ENCODE peak calls at places on chromosomes 1 and 21, in ten cellular contexts. U is fibroblast of lung; N is astrocyte; S is NCI-H1105 treated with DMSO at 0.1 percent for 48 hours; P is NCI-H2171; I is heart left ventricle; D is A172; R is stimulated activated CD8-positive, alpha-beta memory T cell treated with anti-CD3 and anti-CD28 coated beads, Interleukin-7, amount 100 ng/mL, for 48 hours; L is NCI-H1092 treated with DMSO at 0.1 percent for 48 hours; V is activated CD4-positive, alpha-beta T cell treated with anti-CD3 and anti-CD28 coated beads, Interleukin-2, amount 50 U/mL, for 24 hours. E is an unnamed sample.

GRCh38 chr21:43815991-43816390 is 26.6 kb downstream of the RRP1 start:
- DNase-seq in D (no peak), U (no peak), V (no peak), R (no peak), P (no peak), S (no peak), L (no peak), I (peak), N (no peak), E (no peak)

GRCh38 chr1:230277201-230277771 is 148.8 kb downstream of the PGBD5 start:
- DNase-seq in L (peak), N (no peak), I (no peak), S (peak), P (no peak), R (no peak), V (no peak), U (no peak), D (no peak), E (no peak)

GRCh38 chr1:247113094-247113497 is 8.9 kb upstream of the ZNF669 start:
- DNase-seq in R (no peak), U (peak), V (no peak), S (no peak), N (peak), L (no peak), I (no peak), P (no peak), D (peak), E (no peak)

GRCh38 chr1:32984090-32984828 is 19.6 kb upstream of the RNF19B start:
- DNase-seq in I (no peak), P (no peak), S (no peak), N (no peak), D (no peak), V (no peak), U (peak), L (no peak), R (no peak), E (no peak)

GRCh38 chr1:165793951-165794350 is 25.3 kb upstream of the TMCO1 start:
- DNase-seq in V (no peak), D (no peak), N (no peak), S (no peak), U (no peak), R (no peak), I (no peak), P (no peak), L (no peak), E (no peak)

GRCh38 chr1:22289251-22289995 is 146.5 kb upstream of the WNT4 start:
- DNase-seq in S (no peak), V (no peak), I (no peak), L (no peak), R (no peak), P (no peak), D (no peak), N (no peak), U (no peak), E (no peak)

GRCh38 chr1:97919568-97920261 is 1.1 kb downstream of the DPYD start:
- DNase-seq in S (peak), V (no peak), N (peak), D (no peak), P (no peak), R (no peak), I (no peak), L (no peak), U (peak), E (no peak)

GRCh38 chr1:235952950-235953615 is 86.4 kb upstream of the LYST start:
- DNase-seq in R (peak), I (no peak), U (no peak), D (no peak), L (no peak), V (peak), P (no peak), N (no peak), S (no peak), E (no peak)

GRCh38 chr1:8813991-8814390 is 3.4 kb downstream of the RERE start:
- DNase-seq in L (no peak), I (no peak), U (peak), R (no peak), S (no peak), P (no peak), N (no peak), V (no peak), D (no peak), E (no peak)

GRCh38 chr1:31931241-31932225 is 6.6 kb downstream of the PTP4A2 start:
- DNase-seq in U (peak), L (no peak), I (no peak), P (no peak), V (no peak), D (peak), S (no peak), R (no peak), N (peak), E (no peak)

GRCh38 chr21:27532081-27532480 is 565.2 kb upstream of the ADAMTS5 start:
- DNase-seq in I (no peak), V (no peak), P (peak), R (no peak), N (peak), D (no peak), U (peak), S (no peak), L (no peak), E (peak)

GRCh38 chr1:84348240-84348555 is 46.7 kb downstream of the SAMD13 start:
- DNase-seq in V (no peak), S (no peak), R (no peak), D (no peak), N (peak), U (peak), L (no peak), I (no peak), P (no peak), E (no peak)

GRCh38 chr1:32101233-32101681 is 6.6 kb upstream of the KPNA6 start:
- DNase-seq in L (no peak), I (no peak), N (peak), U (peak), V (no peak), S (no peak), R (no peak), D (peak), P (no peak), E (no peak)

GRCh38 chr1:117821382-117821755 is 108.1 kb downstream of the GDAP2 start:
- DNase-seq in N (no peak), V (no peak), R (no peak), U (peak), S (no peak), P (no peak), D (no peak), I (no peak), L (no peak), E (no peak)

GRCh38 chr1:232669981-232670763 is 40.2 kb upstream of the SIPA1L2 start:
- DNase-seq in P (no peak), N (peak), R (no peak), L (peak), V (no peak), D (no peak), I (no peak), S (no peak), U (peak), E (no peak)

GRCh38 chr1:197081117-197081753 is 14.2 kb upstream of the F13B start:
- DNase-seq in S (no peak), L (no peak), P (no peak), V (no peak), U (no peak), N (no peak), I (no peak), R (no peak), D (no peak), E (no peak)

GRCh38 chr1:98181041-98181764 is 260.4 kb upstream of the DPYD start:
- DNase-seq in P (no peak), N (no peak), I (no peak), U (no peak), L (no peak), R (no peak), S (no peak), V (no peak), D (no peak), E (no peak)

GRCh38 chr1:150061632-150062101 is 5.9 kb upstream of the VPS45 start:
- DNase-seq in U (peak), L (no peak), S (no peak), I (no peak), D (peak), V (no peak), P (no peak), N (peak), R (no peak), E (no peak)

GRCh38 chr1:41598325-41598724 is 113.8 kb upstream of the EDN2 start:
- DNase-seq in L (no peak), V (no peak), I (no peak), D (no peak), N (no peak), R (no peak), P (no peak), S (no peak), U (no peak), E (no peak)

GRCh38 chr1:47843781-47844555 is 153.2 kb downstream of the TRABD2B start:
- DNase-seq in D (no peak), L (no peak), V (no peak), R (no peak), N (no peak), S (no peak), U (no peak), I (no peak), P (no peak), E (no peak)

GRCh38 chr1:193558491-193559028 is 372.1 kb upstream of the B3GALT2 start:
- DNase-seq in U (peak), S (no peak), N (peak), D (peak), P (no peak), L (no peak), R (no peak), I (no peak), V (no peak), E (no peak)

GRCh38 chr1:38392866-38393265 is 346.3 kb upstream of the POU3F1 start:
- DNase-seq in R (no peak), U (no peak), L (no peak), P (no peak), I (no peak), S (no peak), N (no peak), V (no peak), D (no peak), E (no peak)

GRCh38 chr1:24452922-24453481 is 37.4 kb downstream of the NIPAL3 start:
- DNase-seq in P (no peak), U (no peak), I (no peak), N (no peak), V (no peak), L (no peak), D (no peak), S (no peak), R (no peak), E (no peak)

GRCh38 chr1:56286506-56286905 is 292.9 kb downstream of the PLPP3 start:
- DNase-seq in R (no peak), P (no peak), L (no peak), N (no peak), I (no peak), V (no peak), U (no peak), S (no peak), D (no peak), E (no peak)

E was measured in NCI-H1694 treated with DMSO at 0.1 percent for 48 hours.